ENCODE peak calls at places on chromosomes 11 and 22, in five cellular contexts. D is kidney, E is stomach, B is psoas muscle, U is IMR-90. M is an unnamed sample.

GRCh38 chr11:34234086-34234740 is 123.6 kb downstream of the ABTB2 start:
- DNase-seq in D (peak), E (peak), B (no peak), U (peak), M (no peak)

GRCh38 chr11:70661763-70662501 is 263.6 kb downstream of the CTTN start:
- DNase-seq in D (no peak), E (no peak), B (no peak), U (peak), M (no peak)

GRCh38 chr22:24429411-24430365 is 2.3 kb downstream of the ADORA2A start:
- DNase-seq in D (peak), E (peak), B (peak), U (peak), M (peak)

GRCh38 chr11:78532991-78533861 is 41.4 kb downstream of the NARS2 start:
- DNase-seq in D (no peak), E (no peak), B (no peak), U (no peak), M (no peak)

GRCh38 chr11:64089915-64090810 is 54.4 kb downstream of the FLRT1 start:
- DNase-seq in D (no peak), E (no peak), B (no peak), U (no peak), M (no peak)

GRCh38 chr11:77019976-77020591 is 14.1 kb upstream of the B3GNT6 start:
- DNase-seq in D (no peak), E (no peak), B (no peak), U (peak), M (no peak)

GRCh38 chr11:102760355-102761035 is 19.9 kb downstream of the MMP10 start:
- DNase-seq in D (no peak), E (no peak), B (no peak), U (peak), M (no peak)

GRCh38 chr22:36528336-36528735 is 630 bp downstream of the EIF3D start:
- DNase-seq in D (no peak), E (no peak), B (no peak), U (no peak), M (no peak)

GRCh38 chr11:69127884-69128283 is 27.9 kb upstream of the SMIM38 start:
- DNase-seq in D (no peak), E (no peak), B (no peak), U (no peak), M (no peak)

GRCh38 chr11:62880231-62880802 is 379 bp upstream of the SLC3A2 start:
- DNase-seq in D (no peak), E (no peak), B (no peak), U (peak), M (no peak)

GRCh38 chr11:446886-447285 is 3.2 kb upstream of the PTDSS2 start:
- DNase-seq in D (peak), E (no peak), B (peak), U (no peak), M (no peak)

GRCh38 chr22:43777204-43777671 is 34.9 kb downstream of the EFCAB6 start:
- DNase-seq in D (no peak), E (no peak), B (no peak), U (peak), M (no peak)

GRCh38 chr22:22897036-22897435 is 9.4 kb downstream of the IGLL5 start:
- DNase-seq in D (no peak), E (no peak), B (no peak), U (no peak), M (peak)

GRCh38 chr11:75428989-75429640 is 3.9 kb downstream of the KLHL35 start:
- DNase-seq in D (no peak), E (no peak), B (no peak), U (no peak), M (no peak)

GRCh38 chr11:118918128-118918685 is 7.5 kb downstream of the BCL9L start:
- DNase-seq in D (peak), E (peak), B (peak), U (peak), M (peak)

GRCh38 chr22:43110927-43111623 is 525 bp downstream of the BIK start:
- DNase-seq in D (no peak), E (peak), B (no peak), U (no peak), M (no peak)

GRCh38 chr11:19739872-19740271 is 27.2 kb downstream of the NAV2 start:
- DNase-seq in D (no peak), E (no peak), B (no peak), U (peak), M (no peak)
- TF ChIP-seq CTCF in D (no peak), E (no peak), B (peak), U (peak), M (peak)

GRCh38 chr11:1694846-1695547 is 2.0 kb upstream of the KRTAP5-6 start:
- DNase-seq in D (no peak), E (no peak), B (no peak), U (no peak), M (no peak)

GRCh38 chr11:1694064-1694845 is 2.7 kb upstream of the KRTAP5-6 start:
- DNase-seq in D (peak), E (peak), B (peak), U (peak), M (peak)

GRCh38 chr11:1691878-1692707 is 4.9 kb upstream of the KRTAP5-6 start:
- DNase-seq in D (no peak), E (no peak), B (no peak), U (no peak), M (no peak)

GRCh38 chr11:1692708-1693326 is 4.2 kb upstream of the KRTAP5-6 start:
- DNase-seq in D (no peak), E (no peak), B (no peak), U (no peak), M (peak)

GRCh38 chr11:1693327-1694063 is 3.5 kb upstream of the KRTAP5-6 start:
- DNase-seq in D (peak), E (peak), B (peak), U (peak), M (peak)
- H3K4me3 ChIP-seq in D (peak), E (peak), B (peak), U (no peak), M (peak)

DNA sequence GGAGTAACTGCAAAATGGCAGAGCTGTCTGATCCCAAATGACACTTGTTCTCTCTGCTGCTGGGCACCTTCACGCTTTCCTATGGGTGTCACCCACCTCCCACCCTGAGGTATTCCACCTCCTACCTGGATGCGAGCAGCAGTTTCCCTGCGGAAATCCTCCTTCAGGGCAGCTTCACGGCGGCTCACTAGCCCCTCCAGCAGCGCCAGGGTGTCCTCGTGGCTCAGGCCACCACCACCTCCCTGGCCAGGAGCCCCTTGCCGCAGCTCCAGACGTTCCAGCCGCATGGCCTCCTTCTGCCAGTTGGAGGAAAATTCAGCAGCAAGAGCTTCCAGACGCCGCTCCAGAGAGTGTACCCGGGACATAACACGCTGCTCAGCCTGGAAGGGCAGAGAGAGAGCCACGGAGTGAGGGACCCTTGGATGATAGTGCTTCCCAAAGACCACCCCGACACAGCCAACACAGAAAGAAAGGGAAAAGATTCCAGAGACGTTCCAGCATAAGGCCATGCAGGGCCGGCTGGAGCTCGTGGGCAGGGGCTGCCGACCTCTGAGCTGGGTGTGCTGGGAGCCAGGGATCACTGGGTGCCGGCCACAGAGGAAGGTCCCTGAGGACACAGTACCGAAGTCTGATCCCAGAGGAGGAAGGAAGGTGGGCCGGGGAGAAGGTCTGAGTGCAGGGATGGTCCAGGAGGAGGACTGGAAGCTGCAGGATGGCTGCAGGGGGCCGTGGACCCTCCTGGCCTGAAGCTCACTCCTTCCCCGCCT is 13.4 kb downstream of the SUN2 start:
- DNase-seq in D (no peak), E (no peak), B (peak), U (no peak), M (no peak)
- H3K27ac ChIP-seq in D (no peak), E (no peak), B (no peak), U (no peak), M (peak)

DNA sequence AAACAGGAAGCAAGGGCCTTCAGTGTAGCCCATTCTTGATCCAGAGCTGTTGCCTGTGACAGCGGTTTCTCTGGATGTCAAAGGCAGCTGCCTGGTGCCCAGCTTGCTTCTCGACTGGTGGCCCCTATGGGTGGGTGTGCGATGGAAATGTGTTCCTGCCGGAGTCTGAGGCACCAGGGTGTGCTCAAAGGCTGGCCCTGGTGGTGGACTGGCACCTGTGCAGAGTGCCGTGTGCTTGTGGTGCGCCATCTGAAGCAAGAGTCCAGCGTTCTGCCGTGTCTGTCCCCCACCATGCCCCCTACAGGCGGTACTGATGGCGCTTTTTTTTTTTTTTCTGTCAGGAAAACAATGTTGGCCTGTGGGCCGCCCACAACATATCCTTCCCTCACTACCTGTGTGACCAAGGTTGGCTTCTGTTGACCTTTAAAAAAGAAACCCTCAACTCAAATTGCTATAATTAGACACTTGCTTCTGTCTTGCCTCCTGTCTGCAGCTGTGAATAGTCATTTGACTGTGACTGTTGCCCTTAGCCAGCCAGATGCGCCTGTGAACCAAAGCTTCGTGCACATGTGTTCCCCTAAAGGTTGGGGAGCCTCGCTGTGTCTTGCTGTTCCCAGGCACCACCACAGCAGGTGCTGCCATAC is 4.7 kb upstream of the RANBP1 start:
- DNase-seq in D (peak), E (no peak), B (peak), U (peak), M (no peak)
- TF ChIP-seq CTCF in D (peak), E (no peak), B (no peak), U (peak), M (peak)

GRCh38 chr11:92440701-92441338 is 216.2 kb downstream of the FAT3 start:
- DNase-seq in D (no peak), E (no peak), B (no peak), U (no peak), M (no peak)
- H3K4me3 ChIP-seq in D (no peak), E (no peak), B (no peak), U (no peak), M (no peak)

DNA sequence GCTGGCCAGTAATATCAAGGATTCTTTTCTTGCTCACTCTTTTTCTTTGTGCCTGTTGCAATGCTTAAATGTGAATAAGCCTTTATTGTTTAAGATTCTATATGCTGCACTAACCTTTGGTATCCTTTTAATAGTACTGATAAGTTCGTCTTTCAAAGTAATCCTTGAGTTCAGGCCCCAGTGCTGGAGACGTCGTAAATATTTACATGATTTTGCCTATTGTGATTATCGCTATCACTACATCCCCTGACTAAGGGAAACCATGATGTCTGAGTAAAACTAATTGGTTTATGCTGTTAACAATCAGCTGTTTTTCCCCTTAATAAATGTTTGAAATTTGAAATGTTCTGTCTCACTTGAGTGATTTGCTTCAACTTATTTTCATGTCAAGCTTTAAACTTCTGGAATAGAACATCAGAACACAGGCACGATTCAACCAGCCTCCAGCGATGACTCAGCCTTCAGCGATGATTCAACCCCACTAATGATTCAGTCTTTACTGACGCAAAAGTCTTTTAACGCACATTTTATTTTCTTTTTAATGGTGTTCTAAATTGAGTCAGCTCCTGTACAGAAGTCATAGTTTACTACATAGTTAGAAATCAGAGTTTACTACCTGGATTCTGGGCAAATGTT is 3.9 kb downstream of the HTATIP2 start:
- DNase-seq in D (no peak), E (peak), B (no peak), U (peak), M (peak)
- H3K27ac ChIP-seq in D (no peak), E (peak), B (peak), U (peak), M (peak)

DNA sequence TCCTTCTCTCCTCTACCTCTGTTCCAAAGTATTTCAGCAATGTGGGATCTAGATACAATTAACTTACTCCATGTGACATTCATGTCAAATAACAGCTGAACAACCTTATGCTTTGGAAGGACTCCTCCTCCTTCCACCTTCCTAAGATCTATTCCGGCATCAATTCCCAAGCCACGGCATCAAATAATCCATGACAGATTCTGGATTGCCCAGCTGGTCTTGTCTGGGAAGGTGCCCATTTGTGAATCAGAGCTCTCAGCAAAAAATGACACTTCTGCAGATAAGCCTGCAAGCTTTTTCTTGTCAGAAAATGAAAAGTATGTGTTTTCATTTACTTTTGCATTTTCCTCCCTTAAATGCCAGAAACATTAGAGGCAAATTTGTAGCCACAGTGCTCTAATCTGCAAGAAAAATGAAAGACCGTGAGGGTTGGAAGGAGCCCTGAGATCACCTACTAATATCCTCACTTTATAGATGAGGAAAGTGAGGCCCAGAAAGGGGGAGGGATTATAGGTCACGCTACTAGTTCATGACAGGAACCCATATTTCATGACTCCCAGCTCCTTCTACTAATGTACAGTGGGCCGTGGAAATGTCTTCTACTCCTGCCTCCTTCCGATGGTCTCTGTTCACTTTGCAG is 124.0 kb downstream of the ME3 start:
- DNase-seq in D (no peak), E (no peak), B (no peak), U (peak), M (no peak)
- TF ChIP-seq CTCF in D (no peak), E (no peak), B (no peak), U (no peak), M (no peak)

GRCh38 chr11:68038718-68039525 is at the start of gene TCIRG1:
- DNase-seq in D (peak), E (peak), B (peak), U (peak), M (peak)

GRCh38 chr11:68039526-68040086 is 781 bp downstream of the TCIRG1 start:
- DNase-seq in D (peak), E (no peak), B (peak), U (no peak), M (no peak)

GRCh38 chr11:68040957-68041591 is 2.2 kb downstream of the TCIRG1 start:
- DNase-seq in D (peak), E (no peak), B (peak), U (no peak), M (no peak)

GRCh38 chr11:68041617-68042218 is 2.9 kb downstream of the TCIRG1 start:
- DNase-seq in D (no peak), E (no peak), B (peak), U (no peak), M (no peak)

DNA sequence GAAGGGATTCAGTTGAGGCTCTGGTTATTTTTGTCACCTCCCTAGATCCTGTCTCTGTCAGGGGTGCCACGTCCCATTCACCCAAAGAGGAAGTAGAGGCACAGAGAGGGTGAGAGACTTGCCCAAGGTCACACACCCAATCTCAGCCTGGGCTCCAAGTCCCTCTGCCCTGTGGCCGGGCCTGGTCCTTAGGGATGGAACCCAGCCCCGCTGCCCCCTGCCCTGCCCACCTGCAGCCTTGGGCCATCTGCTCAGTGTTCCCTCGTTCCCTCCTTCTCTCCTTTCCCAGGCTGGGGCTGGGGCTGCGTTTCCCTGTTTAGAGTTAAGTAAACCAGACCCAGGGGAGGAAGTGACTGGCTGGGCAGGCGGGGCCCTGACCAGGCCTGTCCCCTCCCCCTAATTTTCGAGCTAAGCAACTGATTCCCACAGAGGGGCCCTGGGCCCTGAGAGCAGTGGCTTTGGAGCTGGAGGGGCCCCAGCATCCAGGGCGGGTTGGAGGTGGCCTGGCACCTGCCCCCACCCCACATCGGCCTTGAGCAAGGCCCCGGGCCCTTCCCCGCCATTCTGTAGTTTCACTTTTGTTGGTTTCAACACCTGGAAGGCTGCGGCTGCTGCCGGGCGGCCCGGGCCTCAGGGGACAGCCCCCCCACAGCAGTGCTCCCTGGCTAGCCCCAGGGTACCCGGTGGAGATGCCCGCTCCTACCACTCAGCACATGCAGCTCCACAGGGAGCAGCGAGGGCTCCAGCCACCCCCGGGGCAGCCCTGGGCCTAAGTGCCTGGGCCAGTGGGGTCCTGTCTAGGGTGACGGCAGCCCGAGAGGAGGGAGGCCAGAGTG is 1.5 kb downstream of the TCIRG1 start:
- DNase-seq in D (peak), E (peak), B (peak), U (peak), M (peak)
- H3K4me3 ChIP-seq in D (peak), E (peak), B (peak), U (peak), M (peak)

GRCh38 chr11:104200688-104201087 is 36.7 kb upstream of the PDGFD start:
- DNase-seq in D (no peak), E (no peak), B (no peak), U (no peak), M (no peak)

GRCh38 chr11:104199041-104199440 is 35.1 kb upstream of the PDGFD start:
- DNase-seq in D (no peak), E (no peak), B (no peak), U (no peak), M (no peak)

DNA sequence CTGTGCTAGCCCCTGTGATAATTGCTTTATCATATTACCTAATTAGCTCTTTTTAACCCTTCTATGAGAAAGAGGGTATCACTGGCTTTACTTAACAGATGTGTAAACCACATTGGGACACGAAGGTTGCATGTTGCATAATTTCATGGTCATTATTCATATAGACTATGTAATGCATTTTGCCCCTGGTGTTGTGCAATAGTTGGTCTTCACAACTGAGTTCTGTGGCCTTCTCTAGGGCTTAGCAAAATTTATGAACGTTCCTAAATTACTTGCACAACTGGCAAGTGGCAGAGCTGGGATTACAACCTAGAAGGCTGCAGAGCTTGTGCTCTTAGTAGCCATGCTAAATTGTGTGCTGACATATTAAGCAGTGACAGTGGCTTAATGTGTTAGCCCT is 34.6 kb upstream of the PDGFD start:
- DNase-seq in D (no peak), E (no peak), B (no peak), U (no peak), M (no peak)
- H3K27ac ChIP-seq in D (no peak), E (no peak), B (no peak), U (no peak), M (no peak)

M was measured in tibial artery.